ENCODE peak calls at places on chromosomes 2 and 18, in nine cellular contexts. Q is central memory CD8-positive, alpha-beta T cell; B is WTC11; Z is T-cell; P is DND-41; Y is left lobe of liver; W is lower lobe of right lung; F is left ventricle myocardium superior; I is right lobe of liver. H is an unnamed sample.

GRCh38 chr2:37355735-37356134 is 11.3 kb downstream of the QPCT start:
- ATAC-seq in Q (no peak), B (no peak), Z (no peak), P (no peak), Y (no peak), W (no peak), F (no peak), I (no peak), H (no peak)

GRCh38 chr2:98582523-98582922 is 25.8 kb downstream of the COA5 start:
- ATAC-seq in Q (no peak), B (no peak), Z (no peak), P (no peak), Y (no peak), W (no peak), F (no peak), I (no peak), H (no peak)

GRCh38 chr18:13611058-13611615 is 115.2 kb downstream of the FAM210A start:
- ATAC-seq in Q (no peak), B (peak), Z (peak), P (no peak), Y (peak), W (peak), F (peak), I (peak), H (peak)

GRCh38 chr18:48706630-48707206 is 167.9 kb downstream of the CTIF start:
- ATAC-seq in Q (no peak), B (no peak), Z (no peak), P (no peak), Y (no peak), W (no peak), F (no peak), I (no peak), H (no peak)

GRCh38 chr18:56034954-56035353 is 447.0 kb upstream of the TCF4 start:
- ATAC-seq in Q (no peak), B (no peak), Z (no peak), P (no peak), Y (no peak), W (no peak), F (no peak), I (peak), H (no peak)

GRCh38 chr2:234444888-234445287 is 52.0 kb downstream of the ARL4C start:
- ATAC-seq in Q (peak), B (no peak), Z (peak), P (peak), Y (peak), W (no peak), F (peak), I (peak), H (peak)

GRCh38 chr18:25915907-25916306 is 174.5 kb downstream of the SS18 start:
- ATAC-seq in Q (no peak), B (peak), Z (no peak), P (no peak), Y (no peak), W (no peak), F (no peak), I (no peak), H (no peak)

GRCh38 chr2:187527262-187527661 is 27.0 kb downstream of the TFPI start:
- ATAC-seq in Q (no peak), B (no peak), Z (no peak), P (no peak), Y (peak), W (no peak), F (peak), I (peak), H (no peak)

GRCh38 chr2:94861308-94862152 is 9.7 kb upstream of the TEKT4 start:
- ATAC-seq in Q (no peak), B (peak), Z (no peak), P (no peak), Y (no peak), W (no peak), F (no peak), I (no peak), H (no peak)

GRCh38 chr2:216557820-216558219 is 59.2 kb downstream of the RPL37A start:
- ATAC-seq in Q (no peak), B (peak), Z (no peak), P (no peak), Y (no peak), W (no peak), F (no peak), I (no peak), H (no peak)

GRCh38 chr2:42954227-42954962 is 162.0 kb upstream of the HAAO start:
- ATAC-seq in Q (no peak), B (no peak), Z (no peak), P (no peak), Y (peak), W (no peak), F (peak), I (peak), H (no peak)

GRCh38 chr2:239528883-239529282 is 128.1 kb upstream of the HDAC4 start:
- ATAC-seq in Q (no peak), B (no peak), Z (no peak), P (no peak), Y (no peak), W (no peak), F (no peak), I (no peak), H (no peak)

GRCh38 chr2:197803033-197803444 is 1.4 kb upstream of the PLCL1 start:
- ATAC-seq in Q (no peak), B (peak), Z (peak), P (peak), Y (peak), W (peak), F (peak), I (peak), H (no peak)

GRCh38 chr2:74632209-74632938 is 15.8 kb downstream of the M1AP start:
- ATAC-seq in Q (no peak), B (peak), Z (no peak), P (no peak), Y (no peak), W (peak), F (peak), I (no peak), H (no peak)

GRCh38 chr18:45255142-45255890 is 360.0 kb upstream of the SLC14A2 start:
- ATAC-seq in Q (no peak), B (peak), Z (no peak), P (no peak), Y (peak), W (peak), F (peak), I (peak), H (peak)

GRCh38 chr2:144834954-144835633 is 315.2 kb upstream of the ZEB2 start:
- ATAC-seq in Q (no peak), B (no peak), Z (no peak), P (no peak), Y (peak), W (no peak), F (peak), I (peak), H (no peak)

GRCh38 chr2:16773080-16773713 is 107.6 kb upstream of the CYRIA start:
- ATAC-seq in Q (no peak), B (peak), Z (no peak), P (peak), Y (peak), W (peak), F (peak), I (peak), H (no peak)

GRCh38 chr2:142602418-142602989 is 275.0 kb upstream of the KYNU start:
- ATAC-seq in Q (no peak), B (no peak), Z (no peak), P (no peak), Y (no peak), W (no peak), F (no peak), I (no peak), H (no peak)

GRCh38 chr2:186101603-186102002 is 363.0 kb downstream of the FSIP2 start:
- ATAC-seq in Q (no peak), B (no peak), Z (no peak), P (no peak), Y (peak), W (no peak), F (peak), I (peak), H (no peak)

GRCh38 chr18:34707670-34708069 is 2.4 kb upstream of the DTNA start:
- ATAC-seq in Q (no peak), B (peak), Z (no peak), P (no peak), Y (no peak), W (peak), F (peak), I (peak), H (peak)

GRCh38 chr18:35491689-35492077 is 6.1 kb downstream of the INO80C start:
- ATAC-seq in Q (no peak), B (peak), Z (no peak), P (peak), Y (peak), W (peak), F (peak), I (peak), H (no peak)

GRCh38 chr2:12844511-12844910 is 127.8 kb downstream of the TRIB2 start:
- ATAC-seq in Q (no peak), B (no peak), Z (no peak), P (no peak), Y (no peak), W (no peak), F (peak), I (no peak), H (no peak)

GRCh38 chr2:33322099-33322498 is 154.3 kb upstream of the RASGRP3 start:
- ATAC-seq in Q (no peak), B (no peak), Z (no peak), P (peak), Y (peak), W (no peak), F (peak), I (peak), H (peak)

GRCh38 chr18:36912887-36913286 is 84.0 kb downstream of the KIAA1328 start:
- ATAC-seq in Q (no peak), B (no peak), Z (no peak), P (peak), Y (no peak), W (no peak), F (no peak), I (no peak), H (no peak)

GRCh38 chr2:95372216-95372829 is 30.2 kb upstream of the FAHD2A start:
- ATAC-seq in Q (no peak), B (no peak), Z (no peak), P (no peak), Y (no peak), W (no peak), F (no peak), I (no peak), H (no peak)

GRCh38 chr18:46054956-46055831 is 16.9 kb downstream of the PSTPIP2 start:
- ATAC-seq in Q (peak), B (no peak), Z (peak), P (peak), Y (no peak), W (no peak), F (no peak), I (no peak), H (no peak)

GRCh38 chr2:138641277-138641676 is 138.9 kb downstream of the NXPH2 start:
- ATAC-seq in Q (no peak), B (no peak), Z (no peak), P (no peak), Y (no peak), W (no peak), F (no peak), I (no peak), H (no peak)

GRCh38 chr2:108133457-108133856 is 106.3 kb upstream of the SULT1C3 start:
- ATAC-seq in Q (no peak), B (peak), Z (no peak), P (no peak), Y (no peak), W (no peak), F (no peak), I (no peak), H (no peak)

GRCh38 chr2:26080356-26080755 is 46.5 kb downstream of the RAB10 start:
- ATAC-seq in Q (no peak), B (no peak), Z (no peak), P (no peak), Y (no peak), W (no peak), F (no peak), I (peak), H (no peak)

GRCh38 chr18:23998811-23999210 is 15.7 kb upstream of the TTC39C start:
- ATAC-seq in Q (no peak), B (no peak), Z (no peak), P (no peak), Y (peak), W (no peak), F (no peak), I (peak), H (no peak)

GRCh38 chr2:150624001-150624401 is 136.5 kb upstream of the RND3 start:
- ATAC-seq in Q (no peak), B (no peak), Z (no peak), P (peak), Y (no peak), W (no peak), F (no peak), I (peak), H (no peak)

GRCh38 chr18:43192408-43192807 is 76.9 kb upstream of the RIT2 start:
- ATAC-seq in Q (no peak), B (no peak), Z (no peak), P (no peak), Y (no peak), W (no peak), F (no peak), I (no peak), H (no peak)

GRCh38 chr18:44668280-44668975 is 12.3 kb upstream of the SETBP1 start:
- ATAC-seq in Q (no peak), B (no peak), Z (no peak), P (no peak), Y (no peak), W (no peak), F (peak), I (no peak), H (no peak)

GRCh38 chr18:48540329-48541025 is 1.6 kb downstream of the CTIF start:
- ATAC-seq in Q (peak), B (peak), Z (peak), P (no peak), Y (peak), W (peak), F (peak), I (peak), H (peak)

GRCh38 chr2:169260246-169260645 is 102.1 kb downstream of the LRP2 start:
- ATAC-seq in Q (no peak), B (peak), Z (no peak), P (no peak), Y (no peak), W (no peak), F (no peak), I (no peak), H (no peak)

GRCh38 chr2:163210430-163210918 is 371.9 kb upstream of the KCNH7 start:
- ATAC-seq in Q (no peak), B (no peak), Z (no peak), P (no peak), Y (no peak), W (no peak), F (no peak), I (no peak), H (no peak)

GRCh38 chr2:47079515-47080412 is 75.3 kb downstream of the STPG4 start:
- ATAC-seq in Q (no peak), B (no peak), Z (no peak), P (peak), Y (peak), W (peak), F (peak), I (peak), H (peak)

GRCh38 chr2:64276417-64277095 is 132.3 kb upstream of the PELI1 start:
- ATAC-seq in Q (no peak), B (peak), Z (no peak), P (no peak), Y (no peak), W (no peak), F (no peak), I (no peak), H (no peak)

GRCh38 chr2:25322313-25322712 is 19.4 kb downstream of the DNMT3A start:
- ATAC-seq in Q (peak), B (no peak), Z (no peak), P (no peak), Y (no peak), W (no peak), F (no peak), I (no peak), H (no peak)

GRCh38 chr2:215830313-215830712 is 183.0 kb downstream of the MREG start:
- ATAC-seq in Q (no peak), B (no peak), Z (no peak), P (no peak), Y (peak), W (peak), F (peak), I (peak), H (peak)